ENCODE peak calls at places on chromosome 19, in four cellular contexts. One of them, this sample, is unnamed.

GRCh38 chr19:52231154-52231565 is 38.2 kb upstream of the ZNF766 start:
- DNase-seq in brain microvascular endothelial cell: peak
- DNase-seq in psoas muscle: no peak
- DNase-seq in tibial artery: no peak
- DNase-seq in this sample: no peak

GRCh38 chr19:19426799-19427198 is 21.3 kb downstream of the GATAD2A start:
- DNase-seq in tibial artery: no peak
- DNase-seq in brain microvascular endothelial cell: no peak
- DNase-seq in psoas muscle: no peak
- DNase-seq in this sample: no peak

GRCh38 chr19:31214997-31215396 is 134.2 kb downstream of the TSHZ3 start:
- DNase-seq in tibial artery: no peak
- DNase-seq in psoas muscle: no peak
- DNase-seq in brain microvascular endothelial cell: no peak
- DNase-seq in this sample: no peak

GRCh38 chr19:50430888-50431342 is 1.8 kb upstream of the MYBPC2 start:
- DNase-seq in tibial artery: no peak
- DNase-seq in psoas muscle: no peak
- DNase-seq in brain microvascular endothelial cell: no peak
- DNase-seq in this sample: no peak

GRCh38 chr19:41804327-41804726 is 7.9 kb downstream of the CEACAM3 start:
- DNase-seq in brain microvascular endothelial cell: no peak
- DNase-seq in psoas muscle: no peak
- DNase-seq in tibial artery: no peak
- DNase-seq in this sample: no peak

GRCh38 chr19:40797963-40798222 is 1.1 kb upstream of the EGLN2 start:
- DNase-seq in psoas muscle: no peak
- DNase-seq in brain microvascular endothelial cell: no peak
- DNase-seq in tibial artery: no peak
- DNase-seq in this sample: no peak

GRCh38 chr19:16928916-16929315 is 40.1 kb downstream of the F2RL3 start:
- DNase-seq in tibial artery: no peak
- DNase-seq in brain microvascular endothelial cell: no peak
- DNase-seq in psoas muscle: peak
- DNase-seq in this sample: peak

GRCh38 chr19:12035220-12036172 is at the start of gene ZNF433:
- DNase-seq in brain microvascular endothelial cell: peak
- DNase-seq in psoas muscle: peak
- DNase-seq in tibial artery: peak
- DNase-seq in this sample: peak

GRCh38 chr19:1235625-1236538 is 1.9 kb downstream of the CBARP start:
- DNase-seq in psoas muscle: no peak
- DNase-seq in brain microvascular endothelial cell: no peak
- DNase-seq in tibial artery: no peak
- DNase-seq in this sample: no peak

GRCh38 chr19:13022111-13022858 is 27.0 kb downstream of the NFIX start:
- DNase-seq in brain microvascular endothelial cell: peak
- DNase-seq in psoas muscle: peak
- DNase-seq in tibial artery: peak
- DNase-seq in this sample: no peak

GRCh38 chr19:29785955-29786589 is 25.7 kb upstream of the CCNE1 start:
- DNase-seq in brain microvascular endothelial cell: no peak
- DNase-seq in tibial artery: no peak
- DNase-seq in psoas muscle: no peak
- DNase-seq in this sample: no peak

GRCh38 chr19:48950159-48950558 is 4.5 kb upstream of the BAX start:
- DNase-seq in psoas muscle: no peak
- DNase-seq in brain microvascular endothelial cell: no peak
- DNase-seq in tibial artery: no peak
- DNase-seq in this sample: no peak

GRCh38 chr19:48719263-48720171 is at the start of gene MAMSTR:
- DNase-seq in tibial artery: no peak
- DNase-seq in psoas muscle: peak
- DNase-seq in brain microvascular endothelial cell: no peak
- DNase-seq in this sample: no peak

DNA sequence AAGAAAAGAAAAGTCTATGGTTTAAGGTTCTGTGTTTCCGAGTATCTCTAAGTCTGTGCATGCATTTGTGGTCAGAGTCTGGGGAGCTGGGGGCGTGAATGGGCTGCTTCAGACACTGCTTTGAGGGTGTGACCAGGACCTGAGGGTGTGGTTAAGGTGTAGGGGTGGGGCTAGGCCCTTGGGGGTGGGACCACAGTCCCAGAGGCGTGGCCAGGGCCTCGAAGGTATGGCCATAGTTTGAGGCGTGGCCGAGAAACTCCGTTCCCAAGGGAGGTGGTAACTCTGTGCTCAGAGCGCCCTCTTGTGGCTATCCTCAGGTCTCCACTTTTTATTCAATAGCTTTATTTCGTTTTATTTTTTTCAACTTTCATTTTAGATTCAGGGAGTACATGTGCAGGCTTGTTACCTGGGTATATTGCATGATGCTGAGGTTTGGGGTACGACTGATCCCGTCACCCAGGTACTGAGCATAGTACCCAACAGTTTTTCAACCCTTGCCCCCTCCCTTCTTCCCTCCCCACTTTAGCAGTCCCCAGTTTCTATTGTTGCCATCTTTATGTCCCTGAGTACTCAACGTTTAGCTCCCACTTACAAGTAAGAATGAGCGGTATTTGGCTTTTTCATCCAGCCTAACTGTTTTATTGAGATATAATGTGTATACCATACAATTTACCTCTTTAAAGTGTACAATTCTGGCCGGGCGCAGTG is 7.0 kb upstream of the CBLC start:
- DNase-seq in brain microvascular endothelial cell: peak
- DNase-seq in psoas muscle: peak
- DNase-seq in tibial artery: peak
- DNase-seq in this sample: peak
- H3K27ac ChIP-seq in brain microvascular endothelial cell: no peak
- H3K27ac ChIP-seq in psoas muscle: no peak
- H3K27ac ChIP-seq in tibial artery: no peak
- H3K27ac ChIP-seq in this sample: no peak

DNA sequence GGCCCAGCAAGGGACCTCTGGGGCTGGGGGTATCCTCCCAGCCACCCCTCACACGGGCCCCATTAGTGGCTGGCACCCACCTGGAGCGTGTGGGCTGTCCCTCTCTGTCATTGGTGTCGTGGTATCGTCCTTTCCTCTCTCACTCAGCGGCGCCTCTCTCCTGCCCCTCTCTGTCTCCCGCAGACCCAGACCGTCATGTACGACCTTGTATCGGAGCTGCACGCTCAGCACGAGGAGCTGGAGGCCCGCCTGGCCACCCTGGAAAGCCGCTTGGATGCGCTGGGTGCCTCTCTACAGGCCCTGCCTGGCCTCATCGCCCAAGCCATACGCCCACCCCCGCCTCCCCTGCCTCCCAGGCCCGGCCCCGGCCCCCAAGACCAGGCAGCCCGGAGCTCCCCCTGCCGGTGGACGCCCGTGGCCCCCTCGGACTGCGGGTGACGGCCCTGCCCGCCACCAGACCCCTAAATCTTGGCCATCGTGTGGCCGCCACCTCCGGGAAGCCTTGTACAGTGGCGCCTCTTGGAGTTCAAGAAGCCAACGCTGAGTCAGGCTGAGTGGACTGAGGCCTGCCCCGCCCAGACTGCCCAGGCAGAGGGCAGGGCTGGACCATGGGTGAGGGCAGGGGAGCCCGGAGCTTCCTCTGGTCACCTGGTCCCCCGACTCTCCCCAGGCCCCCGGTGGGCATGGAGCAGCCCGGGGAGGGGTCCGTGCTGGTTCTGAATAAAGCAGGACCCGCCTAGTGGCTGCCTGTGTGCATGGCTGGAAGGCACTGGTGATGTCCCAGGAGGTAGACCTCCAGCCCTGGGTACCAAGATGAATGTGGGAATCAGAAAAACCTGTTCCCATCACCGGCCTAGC is 9.8 kb upstream of the ARRDC2 start:
- DNase-seq in tibial artery: no peak
- DNase-seq in brain microvascular endothelial cell: no peak
- DNase-seq in psoas muscle: peak
- DNase-seq in this sample: no peak
- TF ChIP-seq CTCF in tibial artery: no peak
- TF ChIP-seq CTCF in brain microvascular endothelial cell: peak
- TF ChIP-seq CTCF in psoas muscle: no peak
- TF ChIP-seq CTCF in this sample: no peak

DNA sequence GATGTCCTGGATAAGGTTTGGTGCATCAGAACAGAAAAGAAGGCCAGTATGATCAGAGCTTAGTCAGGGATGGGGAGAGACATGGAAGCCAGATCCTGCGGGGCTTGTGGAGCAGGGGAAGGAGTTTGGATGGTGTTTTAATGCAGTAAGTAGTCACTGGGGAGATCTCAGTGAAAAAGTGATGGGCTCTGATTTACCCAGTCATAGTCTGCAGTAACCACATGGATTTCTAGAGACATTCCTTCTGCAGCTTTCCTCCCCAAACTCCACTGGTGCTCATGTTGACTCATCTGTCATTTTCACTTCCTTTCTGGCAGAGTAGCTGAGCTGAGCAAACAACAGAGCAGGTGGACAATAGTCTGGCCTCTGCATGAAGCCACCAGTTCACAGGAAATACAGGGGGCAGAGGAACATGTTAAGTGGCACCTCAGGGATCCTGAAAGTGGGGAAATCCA is 144.1 kb downstream of the DPF1 start:
- DNase-seq in psoas muscle: no peak
- DNase-seq in brain microvascular endothelial cell: peak
- DNase-seq in tibial artery: no peak
- DNase-seq in this sample: no peak
- H3K27ac ChIP-seq in psoas muscle: no peak
- H3K27ac ChIP-seq in brain microvascular endothelial cell: peak
- H3K27ac ChIP-seq in tibial artery: no peak
- H3K27ac ChIP-seq in this sample: peak

DNA sequence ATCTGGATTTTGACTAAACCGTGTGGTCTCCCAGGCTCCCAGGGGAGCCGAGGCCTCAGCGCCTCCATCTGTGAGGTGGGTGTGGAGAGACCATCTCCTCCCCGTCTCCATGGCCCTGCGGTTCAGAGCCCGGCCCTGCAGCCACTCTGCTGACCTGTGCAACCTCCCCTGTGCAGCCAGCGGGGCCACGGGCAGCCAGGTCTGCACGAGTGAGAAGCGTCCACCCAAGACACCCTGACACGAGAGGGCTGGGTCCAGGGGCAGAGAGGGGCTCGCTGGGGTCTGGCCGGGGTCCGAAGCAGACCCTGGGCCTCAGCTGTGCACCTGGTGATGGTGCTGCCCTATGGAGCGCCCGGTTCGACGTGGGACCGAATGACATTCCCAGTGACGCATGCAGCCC is 10.4 kb upstream of the CACTIN start:
- DNase-seq in tibial artery: no peak
- DNase-seq in psoas muscle: no peak
- DNase-seq in brain microvascular endothelial cell: no peak
- DNase-seq in this sample: no peak
- TF ChIP-seq CTCF in tibial artery: no peak
- TF ChIP-seq CTCF in psoas muscle: no peak
- TF ChIP-seq CTCF in brain microvascular endothelial cell: no peak
- TF ChIP-seq CTCF in this sample: no peak